ENCODE peak calls at places on chromosomes 12 and 14, in four cellular contexts. E is LoVo; Q is NCI-H510A; C is stimulated activated CD8-positive, alpha-beta memory T cell treated with anti-CD3 and anti-CD28 coated beads, Interleukin-4, amount 100 ng/mL, for 4 hours. K is an unnamed sample.
A peak's percentile ranks its signal among the peaks of the same experiment; 100 is the strongest.

GRCh38 chr14:22180045-22180444 is 409.0 kb downstream of the DAD1 start:
- DNase-seq in C (no peak), Q (no peak), E (no peak), K (no peak)

GRCh38 chr12:46160081-46160980 is 108.5 kb downstream of the SLC38A1 start:
- DNase-seq in Q (no peak), E (peak; percentile 44), C (no peak), K (no peak)

GRCh38 chr14:105484069-105484996 is 2.4 kb upstream of the CRIP1 start:
- DNase-seq in Q (no peak), C (no peak), E (no peak), K (no peak)

GRCh38 chr14:95291859-95292542 is 27.7 kb downstream of the CLMN start:
- DNase-seq in Q (peak; percentile 45), E (peak; percentile 32), C (no peak), K (no peak)

GRCh38 chr14:35879141-35879648 is 53.1 kb downstream of the BRMS1L start:
- DNase-seq in E (no peak), Q (no peak), C (no peak), K (no peak)

GRCh38 chr12:53174881-53175491 is 5.5 kb upstream of the ZNF740 start:
- DNase-seq in Q (peak; percentile 81), C (no peak), E (no peak), K (peak; percentile 94)

GRCh38 chr12:57540998-57541397 is 6.0 kb downstream of the DCTN2 start:
- DNase-seq in C (no peak), E (no peak), Q (no peak), K (no peak)

GRCh38 chr12:20188930-20189653 is 179.2 kb upstream of the PDE3A start:
- DNase-seq in E (no peak), Q (no peak), C (no peak), K (peak; percentile 35)

GRCh38 chr14:50018236-50019210 is 97.8 kb downstream of the VCPKMT start:
- DNase-seq in C (no peak), E (peak; percentile 55), Q (no peak), K (peak; percentile 83)

GRCh38 chr12:112325157-112325556 is 57.1 kb downstream of the HECTD4 start:
- DNase-seq in C (no peak), E (no peak), Q (no peak), K (peak; percentile 6)

GRCh38 chr12:16165506-16165905 is 112.0 kb downstream of the SLC15A5 start:
- DNase-seq in E (peak; percentile 61), Q (peak; percentile 26), C (no peak), K (peak; percentile 18)

GRCh38 chr12:2378835-2379330 is 326.1 kb downstream of the CACNA1C start:
- DNase-seq in C (no peak), E (no peak), Q (no peak), K (no peak)

GRCh38 chr12:47068539-47068938 is 10.9 kb upstream of the PCED1B start:
- DNase-seq in E (no peak), C (no peak), Q (no peak), K (no peak)

GRCh38 chr14:104820669-104821228 is 19.8 kb downstream of the ZBTB42 start:
- DNase-seq in Q (peak; percentile 56), C (no peak), E (no peak), K (peak; percentile 81)

GRCh38 chr12:3533703-3534386 is 42.8 kb downstream of the PRMT8 start:
- DNase-seq in C (no peak), E (no peak), Q (peak; percentile 58), K (no peak)

GRCh38 chr14:75303415-75303814 is 24.8 kb downstream of the FOS start:
- DNase-seq in C (no peak), E (peak; percentile 77), Q (peak; percentile 29), K (peak; percentile 66)

GRCh38 chr12:50110127-50110761 is 1.8 kb upstream of the COX14 start:
- DNase-seq in C (no peak), Q (no peak), E (peak; percentile 32), K (peak; percentile 86)

GRCh38 chr12:31832740-31833540 is 104.1 kb upstream of the AMN1 start:
- DNase-seq in Q (no peak), C (no peak), E (no peak), K (no peak)

GRCh38 chr14:89625208-89625987 is 208.4 kb upstream of the FOXN3 start:
- DNase-seq in Q (no peak), C (no peak), E (no peak), K (no peak)

GRCh38 chr14:73745571-73746539 is 31.7 kb upstream of the PNMA1 start:
- DNase-seq in C (no peak), E (no peak), Q (no peak), K (no peak)

GRCh38 chr12:57829025-57829777 is 10.7 kb upstream of the AVIL start:
- DNase-seq in Q (no peak), E (no peak), C (no peak), K (no peak)

GRCh38 chr12:75706786-75707605 is 195.6 kb upstream of the KRR1 start:
- DNase-seq in Q (no peak), C (no peak), E (no peak), K (no peak)

GRCh38 chr14:51333901-51334432 is 93.9 kb downstream of the TMX1 start:
- DNase-seq in Q (no peak), E (no peak), C (no peak), K (no peak)

GRCh38 chr12:107684990-107685359 is 624 bp upstream of the PWP1 start:
- DNase-seq in Q (peak; percentile 10), E (peak; percentile 82), C (no peak), K (peak; percentile 96)

GRCh38 chr12:53078425-53079225 is 565 bp downstream of the SPRYD3 start:
- DNase-seq in Q (no peak), E (no peak), C (no peak), K (no peak)

GRCh38 chr12:95169368-95169767 is 47.9 kb downstream of the FGD6 start:
- DNase-seq in C (no peak), E (peak; percentile 84), Q (no peak), K (peak; percentile 80)

GRCh38 chr12:48286665-48287064 is 64.1 kb downstream of the ZNF641 start:
- DNase-seq in C (no peak), Q (no peak), E (no peak), K (peak; percentile 10)

GRCh38 chr12:110256780-110257431 is 24.1 kb upstream of the ATP2A2 start:
- DNase-seq in E (no peak), Q (no peak), C (no peak), K (no peak)

GRCh38 chr14:64507376-64508156 is 3.0 kb downstream of the ZBTB1 start:
- DNase-seq in E (no peak), Q (no peak), C (no peak), K (no peak)